ENCODE peak calls at places on chromosomes 6 and 20, in six cellular contexts. J is hypothalamus; K is H7; D is GM04504; Z is effector CD4-positive, alpha-beta T cell; Q is NCI-H524. U is an unnamed sample.

GRCh38 chr20:10733122-10733521 is 59.3 kb upstream of the JAG1 start:
- DNase-seq in K (no peak), J (no peak), Q (no peak), Z (no peak), D (no peak), U (no peak)

GRCh38 chr6:40882321-40882720 is 156.7 kb downstream of the UNC5CL start:
- DNase-seq in K (no peak), Z (no peak), J (no peak), Q (peak; percentile 20), D (no peak), U (no peak)

GRCh38 chr6:43250992-43251373 is 7.7 kb downstream of the TTBK1 start:
- DNase-seq in J (no peak), Q (peak; percentile 77), Z (no peak), K (no peak), D (no peak), U (no peak)

GRCh38 chr6:168450921-168451320 is 9.9 kb downstream of the SMOC2 start:
- DNase-seq in K (no peak), Q (peak; percentile 9), D (no peak), J (no peak), Z (no peak), U (no peak)

GRCh38 chr6:19301980-19302379 is 535.2 kb upstream of the ID4 start:
- DNase-seq in D (peak; percentile 13), Z (no peak), K (no peak), Q (peak; percentile 65), J (no peak), U (no peak)

GRCh38 chr6:166612471-166612881 is 14.6 kb downstream of the RPS6KA2 start:
- DNase-seq in J (no peak), D (no peak), Q (no peak), Z (no peak), K (no peak), U (no peak)

GRCh38 chr6:22943331-22943730 is 374.0 kb downstream of the HDGFL1 start:
- DNase-seq in Z (no peak), Q (peak; percentile 2), J (no peak), K (no peak), D (no peak), U (no peak)

GRCh38 chr20:62795023-62795761 is 1.1 kb upstream of the MRGBP start:
- DNase-seq in D (no peak), J (peak; percentile 50), K (peak; percentile 89), Z (peak; percentile 53), Q (peak; percentile 74), U (no peak)

GRCh38 chr6:20875369-20875963 is 341.2 kb downstream of the CDKAL1 start:
- DNase-seq in J (no peak), K (peak; percentile 25), Z (no peak), D (no peak), Q (peak; percentile 65), U (no peak)

GRCh38 chr6:110645685-110646418 is 169.4 kb downstream of the CDK19 start:
- DNase-seq in J (no peak), Q (no peak), D (no peak), Z (no peak), K (no peak), U (no peak)

GRCh38 chr20:1830240-1830639 is 65.0 kb upstream of the SIRPA start:
- DNase-seq in Q (no peak), K (peak; percentile 44), J (peak; percentile 66), Z (no peak), D (peak; percentile 89), U (no peak)

GRCh38 chr20:32574296-32575226 is 10.6 kb downstream of the NOL4L start:
- DNase-seq in D (peak; percentile 41), Q (peak; percentile 92), Z (no peak), J (peak; percentile 57), K (peak; percentile 85), U (peak; percentile 22)

GRCh38 chr6:163147988-163148387 is 266.5 kb upstream of the QKI start:
- DNase-seq in Q (peak; percentile 16), D (no peak), J (no peak), Z (no peak), K (no peak), U (no peak)

U was measured in glomerular endothelial cell.